ENCODE peak calls at places on chromosome 15, in nine cellular contexts. V is right atrium auricular region, B is RWPE2, J is A549, H is kidney, Q is thoracic aorta, S is adrenal gland, O is AG10803, P is Peyer's patch. Y is an unnamed sample.

GRCh38 chr15:92159906-92160841 is 233.5 kb upstream of the ST8SIA2 start:
- DNase-seq in V (peak; percentile 38), B (no peak), J (no peak), H (no peak), Q (no peak), S (no peak), O (peak; percentile 16), P (no peak), Y (no peak)

GRCh38 chr15:62403164-62403809 is 238.2 kb upstream of the C2CD4B start:
- DNase-seq in V (no peak), B (no peak), J (peak; percentile 15), H (no peak), Q (no peak), S (no peak), O (peak; percentile 85), P (no peak), Y (no peak)

GRCh38 chr15:91061997-91062396 is 38.1 kb upstream of the SV2B start:
- DNase-seq in V (no peak), B (no peak), J (no peak), H (no peak), Q (no peak), S (no peak), O (no peak), P (no peak), Y (no peak)

GRCh38 chr15:101689901-101690300 is 34.4 kb downstream of the TARS3 start:
- DNase-seq in V (no peak), B (no peak), J (no peak), H (no peak), Q (no peak), S (peak; percentile 70), O (no peak), P (no peak), Y (no peak)

GRCh38 chr15:75661041-75661778 is 13.5 kb downstream of the SNX33 start:
- DNase-seq in V (peak; percentile 92), B (peak; percentile 100), J (peak; percentile 83), H (peak; percentile 96), Q (peak; percentile 78), S (peak; percentile 78), O (peak; percentile 96), P (no peak), Y (no peak)

GRCh38 chr15:23497710-23498111 is 50.7 kb upstream of the GOLGA6L2 start:
- DNase-seq in V (no peak), B (no peak), J (peak; percentile 54), H (no peak), Q (no peak), S (peak; percentile 1), O (peak; percentile 8), P (no peak), Y (no peak)

GRCh38 chr15:68333775-68334470 is 56.4 kb downstream of the FEM1B start:
- DNase-seq in V (peak; percentile 72), B (no peak), J (peak; percentile 26), H (peak; percentile 91), Q (no peak), S (peak; percentile 67), O (peak; percentile 42), P (no peak), Y (no peak)

GRCh38 chr15:39471791-39472190 is 109.1 kb upstream of the THBS1 start:
- DNase-seq in V (no peak), B (no peak), J (no peak), H (no peak), Q (no peak), S (no peak), O (peak; percentile 73), P (no peak), Y (no peak)

GRCh38 chr15:101439920-101440319 is 49.6 kb downstream of the PCSK6 start:
- DNase-seq in V (peak; percentile 59), B (peak; percentile 14), J (no peak), H (no peak), Q (no peak), S (peak; percentile 21), O (peak; percentile 85), P (no peak), Y (no peak)

GRCh38 chr15:63583027-63583426 is 14.2 kb upstream of the FBXL22 start:
- DNase-seq in V (no peak), B (no peak), J (peak; percentile 34), H (no peak), Q (no peak), S (no peak), O (peak; percentile 85), P (no peak), Y (peak; percentile 73)

GRCh38 chr15:33201376-33202189 is 7.1 kb upstream of the FMN1 start:
- DNase-seq in V (peak; percentile 64), B (peak; percentile 81), J (peak; percentile 91), H (peak; percentile 72), Q (no peak), S (peak; percentile 80), O (peak; percentile 12), P (peak; percentile 22), Y (peak; percentile 78)

GRCh38 chr15:86362556-86362955 is 282.9 kb downstream of the AGBL1 start:
- DNase-seq in V (no peak), B (peak; percentile 92), J (peak; percentile 2), H (no peak), Q (no peak), S (no peak), O (peak; percentile 2), P (no peak), Y (no peak)

GRCh38 chr15:79962178-79962577 is 8.8 kb downstream of the BCL2A1 start:
- DNase-seq in V (no peak), B (no peak), J (no peak), H (no peak), Q (no peak), S (no peak), O (no peak), P (no peak), Y (no peak)

GRCh38 chr15:36468746-36469145 is 110.7 kb upstream of the CDIN1 start:
- DNase-seq in V (no peak), B (no peak), J (no peak), H (no peak), Q (no peak), S (no peak), O (peak; percentile 97), P (no peak), Y (no peak)

GRCh38 chr15:44397869-44398268 is 29.6 kb upstream of the CTDSPL2 start:
- DNase-seq in V (no peak), B (no peak), J (no peak), H (no peak), Q (no peak), S (no peak), O (no peak), P (no peak), Y (no peak)

GRCh38 chr15:98417346-98417745 is 231.0 kb upstream of the IGF1R start:
- DNase-seq in V (no peak), B (no peak), J (no peak), H (no peak), Q (no peak), S (no peak), O (no peak), P (no peak), Y (no peak)

DNA sequence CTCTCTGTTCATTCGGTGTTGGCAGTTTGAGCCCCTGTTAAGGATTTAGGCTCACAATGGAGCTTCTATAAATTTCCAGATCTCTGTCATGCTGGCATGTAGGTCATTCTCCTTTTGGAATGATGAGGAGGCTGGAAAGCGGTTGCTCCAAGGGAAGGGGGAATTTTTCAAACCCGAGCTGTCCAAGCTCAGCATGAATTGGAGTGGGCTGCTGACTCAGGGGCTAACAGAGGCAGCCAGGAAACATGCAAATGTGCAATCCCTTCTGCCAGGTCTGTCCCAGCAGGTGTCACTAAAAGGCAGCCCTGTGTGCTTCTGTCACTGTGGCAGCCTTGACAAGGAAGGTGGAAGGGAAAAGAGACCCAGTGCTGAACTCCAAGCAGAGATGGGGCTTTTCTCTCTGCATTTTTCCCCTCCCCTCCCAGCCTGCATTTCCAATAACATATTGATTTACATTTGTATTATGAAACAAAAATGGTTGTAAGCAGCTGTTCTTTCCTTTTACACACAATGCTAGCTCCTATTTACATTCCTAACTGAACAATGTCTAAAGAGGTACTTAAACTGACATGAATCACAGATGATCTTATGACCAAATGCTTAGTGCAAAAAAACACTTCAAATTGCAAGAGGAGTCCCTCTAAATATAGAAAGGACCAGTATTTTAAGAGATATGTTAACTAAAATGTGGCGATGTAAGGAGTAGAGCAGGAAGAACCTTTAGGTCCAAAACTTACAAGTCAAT is 84.4 kb upstream of the ATP10A start:
- DNase-seq in V (no peak), B (no peak), J (peak; percentile 26), H (no peak), Q (no peak), S (no peak), O (peak; percentile 29), P (no peak), Y (no peak)
- TF ChIP-seq CTCF in V (peak; percentile 30), B (peak; percentile 46), J (peak; percentile 3), H (no peak), Q (no peak), S (no peak), O (peak; percentile 24), P (no peak), Y (peak; percentile 44)

GRCh38 chr15:70375006-70375409 is 277.3 kb upstream of the TLE3 start:
- DNase-seq in V (peak; percentile 59), B (peak; percentile 96), J (peak; percentile 72), H (no peak), Q (peak; percentile 25), S (peak; percentile 9), O (peak; percentile 22), P (no peak), Y (no peak)

GRCh38 chr15:70376929-70377691 is 279.4 kb upstream of the TLE3 start:
- DNase-seq in V (peak; percentile 65), B (no peak), J (no peak), H (no peak), Q (no peak), S (peak; percentile 39), O (peak; percentile 76), P (no peak), Y (no peak)

GRCh38 chr15:70375586-70375985 is 277.9 kb upstream of the TLE3 start:
- DNase-seq in V (peak; percentile 16), B (no peak), J (no peak), H (no peak), Q (no peak), S (no peak), O (no peak), P (no peak), Y (no peak)

GRCh38 chr15:70378126-70379031 is 280.7 kb upstream of the TLE3 start:
- DNase-seq in V (peak; percentile 52), B (no peak), J (no peak), H (no peak), Q (no peak), S (no peak), O (no peak), P (no peak), Y (no peak)

GRCh38 chr15:70376031-70376928 is 278.6 kb upstream of the TLE3 start:
- DNase-seq in V (peak; percentile 52), B (no peak), J (no peak), H (no peak), Q (no peak), S (no peak), O (no peak), P (no peak), Y (no peak)
- H3K4me3 ChIP-seq in V (no peak overlapping the region), B (no peak overlapping the region), J (no peak overlapping the region), H (no peak overlapping the region), Q (peak overlapping the region; percentile 65), S (peak overlapping the region; percentile 20), O (peak overlapping the region; percentile 35), P (no peak overlapping the region), Y (no peak overlapping the region)

GRCh38 chr15:40511472-40512133 is 40.8 kb downstream of the CHST14 start:
- DNase-seq in V (no peak), B (no peak), J (peak; percentile 18), H (peak; percentile 91), Q (no peak), S (peak; percentile 87), O (peak; percentile 35), P (no peak), Y (no peak)
- TF ChIP-seq CTCF in V (no peak), B (no peak), J (no peak), H (no peak), Q (no peak), S (no peak), O (no peak), P (no peak), Y (no peak)

GRCh38 chr15:84598993-84599392 is 1.8 kb upstream of the ZSCAN2 start:
- DNase-seq in V (no peak), B (no peak), J (peak; percentile 78), H (no peak), Q (no peak), S (peak; percentile 63), O (peak; percentile 53), P (peak; percentile 36), Y (no peak)
- H3K4me3 ChIP-seq in V (no peak overlapping the region), B (no peak overlapping the region), J (no peak overlapping the region), H (no peak overlapping the region), Q (no peak overlapping the region), S (no peak overlapping the region), O (no peak overlapping the region), P (no peak overlapping the region), Y (no peak overlapping the region)